ENCODE peak calls at places on chromosomes 16 and 17, in nine cellular contexts. Q, O, T, K, Y, U, X, M and S are unnamed samples.

GRCh38 chr17:80003969-80004368 is 31.7 kb downstream of the TBC1D16 start:
- DNase-seq in Q (no peak), O (no peak), T (no peak), K (no peak), Y (no peak), U (no peak), X (no peak), M (no peak), S (no peak)

GRCh38 chr17:72717676-72718075 is 374.8 kb downstream of the SLC39A11 start:
- DNase-seq in Q (no peak), O (no peak), T (no peak), K (no peak), Y (no peak), U (no peak), X (no peak), M (no peak), S (no peak)

GRCh38 chr16:55835578-55835977 is 2.7 kb upstream of the CES1 start:
- DNase-seq in Q (peak; percentile 77), O (no peak), T (no peak), K (no peak), Y (no peak), U (peak; percentile 79), X (no peak), M (no peak), S (no peak)

GRCh38 chr17:8696456-8696855 is 48.2 kb downstream of the CCDC42 start:
- DNase-seq in Q (no peak), O (no peak), T (peak; percentile 48), K (no peak), Y (no peak), U (no peak), X (no peak), M (no peak), S (peak; percentile 11)

GRCh38 chr16:81841709-81842108 is 62.6 kb downstream of the PLCG2 start:
- DNase-seq in Q (no peak), O (no peak), T (no peak), K (no peak), Y (no peak), U (no peak), X (no peak), M (no peak), S (no peak)

GRCh38 chr17:79626156-79626890 is 15.5 kb upstream of the RBFOX3 start:
- DNase-seq in Q (peak; percentile 37), O (no peak), T (peak; percentile 65), K (peak; percentile 16), Y (no peak), U (no peak), X (no peak), M (peak; percentile 72), S (no peak)

GRCh38 chr16:1530883-1531637 is 2.4 kb upstream of the TMEM204 start:
- DNase-seq in Q (no peak), O (peak; percentile 81), T (no peak), K (no peak), Y (no peak), U (no peak), X (no peak), M (no peak), S (no peak)

GRCh38 chr16:4911831-4912422 is 25.0 kb downstream of the PPL start:
- DNase-seq in Q (no peak), O (peak; percentile 31), T (no peak), K (no peak), Y (no peak), U (no peak), X (no peak), M (no peak), S (no peak)

GRCh38 chr17:55735784-55736405 is 13.2 kb upstream of the TMEM100 start:
- DNase-seq in Q (no peak), O (no peak), T (no peak), K (no peak), Y (peak; percentile 37), U (peak; percentile 69), X (peak; percentile 66), M (no peak), S (peak; percentile 23)

GRCh38 chr16:88888778-88889387 is 22.4 kb upstream of the PABPN1L start:
- DNase-seq in Q (no peak), O (no peak), T (no peak), K (no peak), Y (no peak), U (no peak), X (no peak), M (no peak), S (no peak)

GRCh38 chr16:16073884-16074781 is 124.7 kb downstream of the ABCC1 start:
- DNase-seq in Q (no peak), O (peak; percentile 54), T (peak; percentile 61), K (peak; percentile 73), Y (peak; percentile 23), U (no peak), X (peak; percentile 90), M (no peak), S (peak; percentile 56)

GRCh38 chr17:79779661-79780365 is 1.9 kb downstream of the CBX2 start:
- DNase-seq in Q (no peak), O (no peak), T (no peak), K (peak; percentile 24), Y (no peak), U (no peak), X (no peak), M (peak; percentile 28), S (no peak)

GRCh38 chr16:84407588-84408313 is 39.4 kb downstream of the ATP2C2 start:
- DNase-seq in Q (no peak), O (no peak), T (no peak), K (no peak), Y (no peak), U (no peak), X (no peak), M (peak; percentile 85), S (no peak)

GRCh38 chr17:9880582-9880999 is 24.5 kb downstream of the RCVRN start:
- DNase-seq in Q (no peak), O (no peak), T (no peak), K (no peak), Y (no peak), U (peak; percentile 80), X (no peak), M (no peak), S (no peak)

GRCh38 chr16:56477096-56477878 is 25.9 kb downstream of the OGFOD1 start:
- DNase-seq in Q (no peak), O (peak; percentile 49), T (no peak), K (no peak), Y (no peak), U (peak; percentile 73), X (no peak), M (no peak), S (no peak)

GRCh38 chr16:84836234-84836647 is 16.5 kb downstream of the CRISPLD2 start:
- DNase-seq in Q (no peak), O (peak; percentile 100), T (peak; percentile 78), K (peak; percentile 50), Y (peak; percentile 41), U (peak; percentile 97), X (peak; percentile 86), M (no peak), S (peak; percentile 67)

GRCh38 chr17:43135454-43135819 is 10.3 kb upstream of the BRCA1 start:
- DNase-seq in Q (no peak), O (no peak), T (peak; percentile 52), K (no peak), Y (no peak), U (no peak), X (no peak), M (no peak), S (no peak)
- TF ChIP-seq CTCF in Q (no peak), O (no peak), T (peak; percentile 37), K (no peak), Y (no peak), U (no peak), X (no peak), M (no peak), S (no peak)

DNA sequence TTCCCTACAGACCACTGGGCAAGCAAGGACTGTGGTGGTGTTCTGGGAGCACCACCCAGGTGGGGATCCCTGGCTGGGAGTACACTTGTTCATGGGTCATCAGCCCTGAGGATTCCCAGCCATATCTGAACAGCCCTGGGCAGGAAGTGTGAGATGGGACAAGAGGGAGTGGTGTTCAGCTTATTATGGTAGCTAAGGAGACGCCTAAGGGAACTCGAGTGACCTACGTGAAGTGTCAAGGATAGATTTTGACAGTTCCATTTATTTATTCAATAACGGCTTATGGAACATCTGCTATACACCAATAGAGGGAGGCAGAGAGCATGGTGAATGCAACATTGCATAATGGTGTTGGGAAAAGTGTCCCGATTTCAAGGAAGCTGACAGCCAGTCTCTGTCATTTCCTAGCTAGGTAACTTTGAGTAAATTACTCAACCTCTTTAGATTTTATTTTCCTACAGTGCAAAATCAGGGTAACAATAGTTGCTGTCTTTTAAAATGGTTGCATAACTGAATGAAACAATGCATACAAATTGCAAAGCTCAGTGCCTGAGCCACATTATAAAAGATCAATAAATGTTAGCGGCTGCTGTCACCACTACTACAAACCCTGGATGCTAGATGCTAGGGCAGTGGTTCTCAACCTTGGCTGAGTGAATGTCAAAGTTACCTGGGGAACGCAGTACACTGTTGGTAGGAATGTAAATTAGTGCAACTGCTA is 534.1 kb downstream of the GRIN2A start:
- DNase-seq in Q (no peak), O (no peak), T (no peak), K (no peak), Y (peak; percentile 15), U (peak; percentile 14), X (peak; percentile 51), M (no peak), S (no peak)
- TF ChIP-seq CTCF in Q (peak; percentile 70), O (peak; percentile 74), T (peak; percentile 85), K (peak; percentile 60), Y (peak; percentile 72), U (peak; percentile 27), X (peak; percentile 34), M (peak; percentile 74), S (peak; percentile 69)

GRCh38 chr17:60910415-60910814 is 232.8 kb downstream of the BCAS3 start:
- DNase-seq in Q (no peak), O (no peak), T (no peak), K (no peak), Y (no peak), U (no peak), X (no peak), M (no peak), S (no peak)
- TF ChIP-seq CTCF in Q (no peak), O (no peak), T (no peak), K (no peak), Y (no peak), U (no peak), X (no peak), M (no peak), S (no peak)

GRCh38 chr16:50669741-50670140 is 11.4 kb downstream of the SNX20 start:
- DNase-seq in Q (no peak), O (no peak), T (no peak), K (peak; percentile 13), Y (no peak), U (no peak), X (no peak), M (peak; percentile 52), S (no peak)

GRCh38 chr16:50670476-50670875 is 10.6 kb downstream of the SNX20 start:
- DNase-seq in Q (no peak), O (no peak), T (no peak), K (peak; percentile 17), Y (no peak), U (no peak), X (no peak), M (peak; percentile 50), S (no peak)

GRCh38 chr16:50673496-50674275 is 7.4 kb downstream of the SNX20 start:
- DNase-seq in Q (no peak), O (no peak), T (peak; percentile 52), K (peak; percentile 45), Y (no peak), U (no peak), X (no peak), M (peak; percentile 90), S (no peak)

GRCh38 chr16:50674831-50675230 is 6.3 kb downstream of the SNX20 start:
- DNase-seq in Q (no peak), O (no peak), T (no peak), K (peak; percentile 32), Y (no peak), U (no peak), X (no peak), M (no peak), S (no peak)

GRCh38 chr16:50671644-50672260 is 9.4 kb downstream of the SNX20 start:
- DNase-seq in Q (no peak), O (no peak), T (no peak), K (peak; percentile 31), Y (peak; percentile 44), U (peak; percentile 62), X (no peak), M (no peak), S (peak; percentile 38)
- TF ChIP-seq CTCF in Q (peak; percentile 39), O (peak; percentile 29), T (peak; percentile 86), K (peak; percentile 50), Y (peak; percentile 85), U (peak; percentile 84), X (peak; percentile 61), M (peak; percentile 73), S (peak; percentile 47)